ENCODE peak calls at places on chromosomes 7 and 10, in seven cellular contexts. Y is CD4-positive, CD25-positive, alpha-beta regulatory T cell; E is aorta; T is spleen; D is breast epithelium; R is PC-3; X is upper lobe of right lung. S is an unnamed sample.

GRCh38 chr10:34290412-34291082 is 524.5 kb downstream of the PARD3 start:
- DNase-seq in Y (no peak), E (no peak), T (no peak), D (no peak), R (peak; percentile 70), X (no peak), S (no peak)

GRCh38 chr7:85119934-85120333 is 66.9 kb downstream of the SEMA3D start:
- DNase-seq in Y (no peak), E (no peak), T (no peak), D (no peak), R (no peak), X (no peak), S (no peak)

GRCh38 chr7:13099197-13099795 is 411.9 kb downstream of the ARL4A start:
- DNase-seq in Y (no peak), E (no peak), T (no peak), D (no peak), R (peak; percentile 86), X (no peak), S (peak; percentile 20)

GRCh38 chr10:99235469-99235871 is at the start of gene HPSE2:
- DNase-seq in Y (no peak), E (no peak), T (no peak), D (no peak), R (no peak), X (no peak), S (no peak)

GRCh38 chr7:45663965-45664623 is 89.9 kb downstream of the ADCY1 start:
- DNase-seq in Y (no peak), E (no peak), T (peak; percentile 49), D (no peak), R (no peak), X (no peak), S (no peak)

GRCh38 chr10:90674927-90675326 is 182.9 kb downstream of the HTR7 start:
- DNase-seq in Y (no peak), E (peak; percentile 81), T (no peak), D (no peak), R (peak; percentile 81), X (no peak), S (peak; percentile 72)

GRCh38 chr10:89029785-89030437 is 39.3 kb downstream of the FAS start:
- DNase-seq in Y (peak; percentile 65), E (peak; percentile 85), T (peak; percentile 88), D (peak; percentile 52), R (peak; percentile 73), X (peak; percentile 74), S (peak; percentile 63)

GRCh38 chr7:114293289-114294012 is 121.2 kb upstream of the FOXP2 start:
- DNase-seq in Y (no peak), E (no peak), T (no peak), D (no peak), R (no peak), X (no peak), S (no peak)

GRCh38 chr7:157916946-157917670 is 580.3 kb downstream of the DNAJB6 start:
- DNase-seq in Y (no peak), E (peak; percentile 57), T (no peak), D (no peak), R (no peak), X (no peak), S (no peak)

GRCh38 chr10:125343118-125343752 is 182.9 kb upstream of the CTBP2 start:
- DNase-seq in Y (no peak), E (no peak), T (no peak), D (no peak), R (peak; percentile 55), X (no peak), S (no peak)

GRCh38 chr7:112296416-112296815 is 89.9 kb downstream of the ZNF277 start:
- DNase-seq in Y (no peak), E (no peak), T (no peak), D (no peak), R (no peak), X (no peak), S (no peak)

GRCh38 chr10:73956476-73957338 is 41.2 kb upstream of the VCL start:
- DNase-seq in Y (peak; percentile 62), E (no peak), T (peak; percentile 81), D (peak; percentile 39), R (peak; percentile 67), X (no peak), S (no peak)

GRCh38 chr7:78326189-78326588 is 527.6 kb downstream of the PHTF2 start:
- DNase-seq in Y (no peak), E (no peak), T (no peak), D (no peak), R (peak; percentile 6), X (no peak), S (no peak)

GRCh38 chr10:4051011-4051407 is 266.0 kb upstream of the KLF6 start:
- DNase-seq in Y (no peak), E (no peak), T (no peak), D (no peak), R (no peak), X (no peak), S (no peak)

GRCh38 chr7:22639400-22639799 is 87.6 kb upstream of the IL6 start:
- DNase-seq in Y (no peak), E (no peak), T (no peak), D (no peak), R (no peak), X (no peak), S (no peak)

GRCh38 chr10:80596391-80597257 is 58.9 kb downstream of the SH2D4B start:
- DNase-seq in Y (peak; percentile 31), E (no peak), T (no peak), D (no peak), R (peak; percentile 41), X (no peak), S (peak; percentile 30)

GRCh38 chr10:124944982-124945381 is 3.1 kb downstream of the ZRANB1 start:
- DNase-seq in Y (no peak), E (no peak), T (no peak), D (no peak), R (no peak), X (no peak), S (no peak)

GRCh38 chr7:103867874-103868273 is 121.6 kb downstream of the RELN start:
- DNase-seq in Y (no peak), E (no peak), T (no peak), D (no peak), R (no peak), X (no peak), S (no peak)

GRCh38 chr7:111274882-111275281 is 184.0 kb downstream of the LRRN3 start:
- DNase-seq in Y (no peak), E (no peak), T (no peak), D (no peak), R (peak; percentile 3), X (no peak), S (no peak)

GRCh38 chr10:103855424-103855823 is at the start of gene SH3PXD2A:
- DNase-seq in Y (peak; percentile 17), E (peak; percentile 82), T (peak; percentile 74), D (no peak), R (peak; percentile 38), X (peak; percentile 74), S (no peak)

GRCh38 chr10:47214520-47214919 is 85.5 kb upstream of the GDF10 start:
- DNase-seq in Y (no peak), E (no peak), T (no peak), D (no peak), R (no peak), X (no peak), S (no peak)

GRCh38 chr10:29392376-29393021 is 103.6 kb downstream of the LYZL1 start:
- DNase-seq in Y (no peak), E (no peak), T (no peak), D (no peak), R (peak; percentile 40), X (no peak), S (peak; percentile 55)

GRCh38 chr10:116891208-116891607 is 41.9 kb downstream of the ENO4 start:
- DNase-seq in Y (no peak), E (peak; percentile 84), T (no peak), D (no peak), R (peak; percentile 94), X (no peak), S (peak; percentile 71)

GRCh38 chr10:12531305-12531738 is 182.0 kb downstream of the CAMK1D start:
- DNase-seq in Y (no peak), E (no peak), T (no peak), D (no peak), R (no peak), X (no peak), S (no peak)

GRCh38 chr7:150874401-150875198 is 22.3 kb downstream of the AOC1 start:
- DNase-seq in Y (no peak), E (no peak), T (no peak), D (no peak), R (no peak), X (no peak), S (no peak)

GRCh38 chr7:14424675-14425074 is 435.2 kb upstream of the ETV1 start:
- DNase-seq in Y (no peak), E (no peak), T (no peak), D (no peak), R (peak; percentile 36), X (no peak), S (no peak)
- H3K4me3 ChIP-seq in Y (no peak overlapping the region), E (no peak overlapping the region), T (no peak overlapping the region), D (no peak overlapping the region), R (no peak overlapping the region), X (no peak overlapping the region), S (no peak overlapping the region)

DNA sequence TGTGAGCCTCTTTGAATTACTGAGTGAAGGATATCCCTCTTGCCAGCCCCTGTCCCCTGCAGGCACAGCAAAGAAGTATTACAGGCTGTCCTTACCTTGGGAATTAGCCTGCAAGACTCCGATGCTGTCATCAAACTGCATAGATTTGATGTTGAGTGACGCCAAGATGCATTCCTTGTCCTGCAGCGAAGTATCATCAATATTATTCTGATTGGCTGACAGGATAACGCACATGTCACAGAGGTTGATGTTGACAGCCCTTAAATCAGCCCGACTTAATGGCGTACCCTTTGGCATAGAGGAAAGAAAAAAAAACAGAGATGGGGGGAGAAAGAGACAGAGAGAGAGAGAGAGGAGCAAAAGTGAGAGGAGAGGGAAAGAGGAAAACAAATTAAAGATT is 692.9 kb downstream of the KCNMA1 start:
- DNase-seq in Y (no peak), E (no peak), T (no peak), D (no peak), R (no peak), X (no peak), S (no peak)
- H3K4me1 ChIP-seq in Y (no peaks in the 10 kb centered on the region), E (no peaks in the 10 kb centered on the region), T (no peaks in the 10 kb centered on the region), D (no peaks in the 10 kb centered on the region), R (no peaks in the 10 kb centered on the region), X (no peaks in the 10 kb centered on the region), S (no peaks in the 10 kb centered on the region)

GRCh38 chr7:1501487-1502270 is 2.5 kb downstream of the INTS1 start:
- DNase-seq in Y (no peak), E (peak; percentile 75), T (peak; percentile 69), D (no peak), R (no peak), X (no peak), S (no peak)

GRCh38 chr7:1498370-1499305 is 5.6 kb downstream of the INTS1 start:
- DNase-seq in Y (no peak), E (no peak), T (no peak), D (no peak), R (no peak), X (no peak), S (no peak)

GRCh38 chr7:1500064-1500807 is 4.0 kb downstream of the INTS1 start:
- DNase-seq in Y (no peak), E (peak; percentile 74), T (peak; percentile 74), D (no peak), R (no peak), X (no peak), S (no peak)

GRCh38 chr7:1497293-1497927 is 6.8 kb downstream of the INTS1 start:
- DNase-seq in Y (no peak), E (no peak), T (no peak), D (no peak), R (no peak), X (no peak), S (no peak)

GRCh38 chr7:1499367-1500029 is 4.7 kb downstream of the INTS1 start:
- DNase-seq in Y (no peak), E (no peak), T (no peak), D (no peak), R (no peak), X (no peak), S (no peak)
- H3K27ac ChIP-seq in Y (no peak overlapping the region), E (no peak overlapping the region), T (no peak overlapping the region), D (no peak overlapping the region), R (no peak overlapping the region), X (no peak overlapping the region), S (no peak overlapping the region)

GRCh38 chr7:2299853-2300512 is 14.3 kb downstream of the SNX8 start:
- DNase-seq in Y (no peak), E (no peak), T (no peak), D (no peak), R (no peak), X (no peak), S (no peak)
- H3K4me3 ChIP-seq in Y (no peak overlapping the region), E (no peak overlapping the region), T (no peak overlapping the region), D (no peak overlapping the region), R (no peak overlapping the region), X (no peak overlapping the region), S (no peak overlapping the region)